ENCODE peak calls at places on chromosomes 2 and 18, in nine cellular contexts. O is ascending aorta, B is colonic mucosa, U is fibroblast of the aortic adventitia, J is IMR-90, C is lower lobe of right lung, Z is mucosa of descending colon, D is A549, W is GM13977. E is an unnamed sample.

GRCh38 chr18:45378308-45378707 is 237.0 kb upstream of the SLC14A2 start:
- DNase-seq in O (no peak), Z (no peak), D (no peak), C (no peak), U (no peak), J (no peak), B (no peak), W (no peak), E (no peak)

GRCh38 chr2:150450765-150451164 is 36.7 kb downstream of the RND3 start:
- DNase-seq in C (no peak), D (no peak), W (no peak), O (no peak), U (no peak), J (peak; percentile 35), B (no peak), Z (no peak), E (no peak)

GRCh38 chr2:42239289-42239661 is 70.1 kb downstream of the EML4 start:
- DNase-seq in B (no peak), U (no peak), O (no peak), J (no peak), W (no peak), C (no peak), Z (no peak), D (no peak), E (no peak)

GRCh38 chr2:230552181-230552580 is 136.2 kb downstream of the SP100 start:
- DNase-seq in B (no peak), C (no peak), D (no peak), W (no peak), U (no peak), J (no peak), Z (no peak), O (no peak), E (no peak)

GRCh38 chr2:135093685-135094340 is 41.7 kb downstream of the RAB3GAP1 start:
- DNase-seq in B (peak; percentile 38), C (no peak), O (no peak), U (no peak), Z (no peak), J (no peak), D (no peak), W (no peak), E (no peak)

GRCh38 chr18:14905350-14905749 is 157.4 kb downstream of the ANKRD30B start:
- DNase-seq in Z (no peak), U (no peak), C (no peak), B (no peak), O (no peak), D (no peak), W (no peak), J (no peak), E (no peak)

GRCh38 chr2:76461431-76461830 is 750.7 kb upstream of the GCFC2 start:
- DNase-seq in B (no peak), C (no peak), Z (no peak), W (no peak), U (no peak), D (no peak), O (no peak), J (no peak), E (no peak)

GRCh38 chr18:75214766-75215515 is 4.3 kb downstream of the TSHZ1 start:
- DNase-seq in D (no peak), C (no peak), W (no peak), J (no peak), Z (no peak), B (peak; percentile 54), U (no peak), O (no peak), E (no peak)

GRCh38 chr2:8893978-8894820 is 56.8 kb upstream of the KIDINS220 start:
- DNase-seq in B (no peak), O (no peak), U (no peak), Z (no peak), J (peak; percentile 25), W (no peak), D (no peak), C (no peak), E (peak; percentile 56)

GRCh38 chr2:127103243-127104165 is 3.5 kb downstream of the BIN1 start:
- DNase-seq in J (no peak), Z (peak; percentile 45), O (peak; percentile 52), D (no peak), U (no peak), B (no peak), C (no peak), W (no peak), E (no peak)

GRCh38 chr2:135245055-135245454 is 193.0 kb downstream of the RAB3GAP1 start:
- DNase-seq in O (no peak), U (peak; percentile 16), J (peak; percentile 73), Z (no peak), W (peak; percentile 11), B (no peak), D (peak; percentile 7), C (no peak), E (peak; percentile 67)

GRCh38 chr2:182548031-182548950 is 121.5 kb upstream of the PDE1A start:
- DNase-seq in B (no peak), W (no peak), O (no peak), J (peak; percentile 23), C (no peak), Z (no peak), D (no peak), U (peak; percentile 70), E (peak; percentile 41)

GRCh38 chr2:165373322-165374025 is 96.0 kb upstream of the CSRNP3 start:
- DNase-seq in J (no peak), W (no peak), D (no peak), O (no peak), C (no peak), B (no peak), Z (no peak), U (no peak), E (no peak)
- TF ChIP-seq CTCF in J (no peak), W (no peak), D (no peak), O (no peak), C (no peak), B (no peak), Z (no peak), U (no peak), E (no peak)

DNA sequence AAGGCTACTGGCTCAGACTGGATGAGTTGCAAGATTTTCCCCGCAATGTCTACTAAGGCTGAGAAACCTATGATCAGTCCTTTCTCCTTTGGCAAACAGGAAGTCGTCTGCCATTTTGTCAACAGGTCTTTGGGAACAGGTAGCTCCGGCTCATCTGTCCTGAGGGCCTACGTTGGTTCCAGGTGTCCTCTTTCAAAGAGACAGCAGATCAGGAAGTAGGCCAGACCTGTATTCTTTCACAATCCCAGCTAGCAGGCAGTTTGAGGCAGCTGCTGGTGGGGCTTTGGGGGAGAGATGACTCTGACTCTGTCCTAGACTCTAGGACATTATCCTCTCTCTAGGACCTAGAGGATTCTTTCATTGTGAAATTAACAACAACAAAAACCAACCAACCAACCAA is 98.6 kb downstream of the ACTR2 start:
- DNase-seq in J (no peak), U (no peak), B (no peak), W (no peak), D (no peak), O (no peak), C (no peak), Z (no peak), E (no peak)
- TF ChIP-seq CTCF in J (no peak), U (no peak), B (no peak), W (no peak), D (no peak), O (no peak), C (no peak), Z (no peak), E (no peak)

GRCh38 chr2:165454905-165455304 is 14.6 kb upstream of the CSRNP3 start:
- DNase-seq in D (no peak), B (no peak), O (no peak), Z (no peak), C (no peak), J (no peak), U (no peak), W (no peak), E (no peak)

GRCh38 chr2:165452327-165452726 is 17.2 kb upstream of the CSRNP3 start:
- DNase-seq in C (no peak), Z (no peak), O (no peak), W (no peak), D (no peak), J (no peak), B (no peak), U (no peak), E (no peak)

GRCh38 chr2:165455940-165456479 is 13.5 kb upstream of the CSRNP3 start:
- DNase-seq in D (no peak), C (no peak), O (no peak), B (no peak), J (no peak), U (no peak), W (no peak), Z (no peak), E (no peak)

GRCh38 chr2:165450141-165450540 is 19.4 kb upstream of the CSRNP3 start:
- DNase-seq in D (no peak), U (no peak), Z (no peak), W (no peak), B (no peak), O (no peak), J (no peak), C (no peak), E (no peak)

DNA sequence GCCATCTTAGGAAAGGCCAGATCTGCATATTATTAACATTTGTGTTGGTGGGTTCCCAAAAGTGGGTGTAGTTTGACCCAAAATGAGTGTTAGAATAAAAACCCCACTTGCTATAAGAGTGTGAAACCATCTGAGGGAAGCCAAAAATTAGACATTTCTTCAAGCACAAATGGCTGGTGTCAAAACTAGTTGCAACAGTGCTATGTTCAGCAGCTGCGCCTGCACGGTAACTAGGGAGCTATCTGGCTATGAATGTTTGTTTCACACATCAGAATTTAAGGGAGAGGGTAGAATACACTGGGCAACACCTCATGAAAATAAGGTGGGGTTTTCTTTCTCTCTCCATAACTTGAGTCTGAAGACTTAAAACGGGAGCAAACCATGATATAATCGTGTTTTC is 15.8 kb upstream of the CSRNP3 start:
- DNase-seq in O (no peak), J (no peak), D (no peak), B (no peak), W (no peak), C (no peak), Z (no peak), U (no peak), E (no peak)
- TF ChIP-seq CTCF in O (no peak), J (no peak), D (no peak), B (no peak), W (no peak), C (no peak), Z (no peak), U (no peak), E (no peak)

GRCh38 chr2:109331081-109331480 is 202.1 kb downstream of the SH3RF3 start:
- DNase-seq in W (no peak), Z (no peak), J (no peak), D (no peak), O (peak; percentile 58), C (no peak), B (no peak), U (peak; percentile 58), E (peak; percentile 35)

GRCh38 chr2:109331864-109332848 is 203.2 kb downstream of the SH3RF3 start:
- DNase-seq in D (peak; percentile 36), C (peak; percentile 86), J (peak; percentile 96), B (peak; percentile 45), U (peak; percentile 89), Z (peak; percentile 38), W (no peak), O (peak; percentile 86), E (peak; percentile 87)

GRCh38 chr2:109332880-109333279 is 203.9 kb downstream of the SH3RF3 start:
- DNase-seq in W (no peak), U (no peak), B (no peak), D (no peak), O (peak; percentile 42), Z (no peak), J (no peak), C (no peak), E (no peak)

GRCh38 chr2:109335586-109336266 is 206.7 kb downstream of the SH3RF3 start:
- DNase-seq in U (peak; percentile 88), C (no peak), D (no peak), W (no peak), Z (no peak), O (no peak), J (peak; percentile 83), B (no peak), E (peak; percentile 90)

GRCh38 chr2:109333414-109334194 is 204.6 kb downstream of the SH3RF3 start:
- DNase-seq in O (no peak), Z (no peak), U (peak; percentile 30), B (no peak), J (peak; percentile 47), W (no peak), C (no peak), D (peak; percentile 8), E (no peak)
- TF ChIP-seq CTCF in O (no peak), Z (no peak), U (peak; percentile 52), B (no peak), J (peak; percentile 44), W (no peak), C (peak; percentile 29), D (no peak), E (peak; percentile 23)